ENCODE peak calls at places on chromosomes 11 and 22, in four cellular contexts. Q is HepG2, F is K562, A is GM12878. Z is an unnamed sample.
A peak's percentile ranks its signal among the peaks of the same experiment; 100 is the strongest.

GRCh38 chr22:35956850-35957249 is 71.8 kb downstream of the RBFOX2 start:
- DNase-seq in Q (no peak), F (no peak), A (peak; percentile 2), Z (no peak)

GRCh38 chr11:44618561-44619425 is 53.3 kb downstream of the CD82 start:
- DNase-seq in Q (no peak), F (no peak), A (no peak), Z (no peak)

GRCh38 chr11:126993599-126993998 is 7.0 kb downstream of the KIRREL3 start:
- DNase-seq in Q (no peak), F (no peak), A (no peak), Z (no peak)

GRCh38 chr22:30396871-30397655 is at the start of gene SEC14L2:
- DNase-seq in Q (no peak), F (no peak), A (no peak), Z (peak; percentile 90)

GRCh38 chr22:29093501-29093921 is 20.7 kb downstream of the KREMEN1 start:
- DNase-seq in Q (no peak), F (no peak), A (no peak), Z (peak; percentile 65)

GRCh38 chr11:7353100-7353499 is 101.4 kb downstream of the SYT9 start:
- DNase-seq in Q (peak; percentile 26), F (peak; percentile 21), A (peak; percentile 7), Z (no peak)

GRCh38 chr11:3340025-3340424 is 38.9 kb downstream of the ZNF195 start:
- DNase-seq in Q (no peak), F (peak; percentile 70), A (no peak), Z (no peak)

GRCh38 chr22:23823331-23823791 is 15.4 kb downstream of the DERL3 start:
- DNase-seq in Q (no peak), F (no peak), A (no peak), Z (no peak)

GRCh38 chr11:86035164-86035563 is 33.7 kb downstream of the PICALM start:
- DNase-seq in Q (no peak), F (no peak), A (no peak), Z (no peak)

GRCh38 chr11:34638897-34639296 is 18.0 kb downstream of the EHF start:
- DNase-seq in Q (no peak), F (no peak), A (no peak), Z (no peak)

GRCh38 chr22:49307071-49307830 is 520.4 kb downstream of the BRD1 start:
- DNase-seq in Q (no peak), F (no peak), A (no peak), Z (no peak)

GRCh38 chr22:30208631-30209603 is 37.6 kb downstream of the LIF start:
- DNase-seq in Q (peak; percentile 65), F (peak; percentile 85), A (no peak), Z (peak; percentile 61)

GRCh38 chr11:36501236-36501635 is 8.8 kb downstream of the TRAF6 start:
- DNase-seq in Q (no peak), F (no peak), A (no peak), Z (no peak)

GRCh38 chr11:44256673-44257291 is 53.2 kb downstream of the ALX4 start:
- DNase-seq in Q (peak; percentile 22), F (peak; percentile 38), A (no peak), Z (no peak)

GRCh38 chr22:17303840-17304779 is 65.2 kb upstream of the CECR2 start:
- DNase-seq in Q (no peak), F (no peak), A (peak; percentile 77), Z (no peak)

GRCh38 chr11:74444173-74444832 is 23.0 kb downstream of the KCNE3 start:
- DNase-seq in Q (no peak), F (no peak), A (no peak), Z (no peak)
- TF ChIP-seq NFIC in Q (no peak), F (no peak), A (no peak), Z (no peak)

GRCh38 chr11:92149996-92150395 is 74.6 kb upstream of the FAT3 start:
- DNase-seq in Q (no peak), F (no peak), A (no peak), Z (no peak)
- TF ChIP-seq GABPA in Q (no peak), F (no peak), A (no peak), Z (no peak)

DNA sequence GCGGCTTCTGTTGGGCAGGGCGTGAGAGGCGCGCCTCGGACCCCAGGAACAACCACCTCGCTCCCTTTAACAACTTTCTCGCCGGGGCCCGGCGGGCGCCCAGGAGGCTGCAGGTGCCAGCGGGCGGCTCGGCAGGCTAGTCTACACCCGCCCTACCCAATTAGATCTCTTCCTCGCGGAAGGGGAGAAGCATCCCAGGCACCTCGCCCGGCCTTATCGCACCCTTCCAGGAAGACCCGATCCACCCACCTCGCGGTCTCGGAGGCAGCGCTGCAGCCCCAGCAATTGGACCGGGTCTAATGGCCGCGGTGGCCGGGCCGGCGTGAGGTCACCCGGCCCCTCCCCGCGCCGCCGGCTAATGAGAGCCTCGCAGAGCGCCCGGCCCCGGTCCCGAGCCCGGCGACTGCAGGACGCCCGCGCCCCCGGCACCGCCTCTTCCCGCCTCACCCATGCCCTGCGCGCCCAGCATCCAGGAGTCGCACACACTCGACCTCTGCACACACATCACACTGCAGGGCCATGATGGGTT is at the start of gene PLAAT3:
- DNase-seq in Q (no peak), F (peak; percentile 87), A (no peak), Z (peak; percentile 87)
- TF ChIP-seq NFIC in Q (no peak), F (peak; percentile 16), A (no peak), Z (no peak)

GRCh38 chr11:12318791-12319733 is 58.3 kb upstream of the PARVA start:
- DNase-seq in Q (no peak), F (no peak), A (no peak), Z (peak; percentile 59)
- TF ChIP-seq GABPA in Q (no peak), F (no peak), A (no peak), Z (peak; percentile 6)

DNA sequence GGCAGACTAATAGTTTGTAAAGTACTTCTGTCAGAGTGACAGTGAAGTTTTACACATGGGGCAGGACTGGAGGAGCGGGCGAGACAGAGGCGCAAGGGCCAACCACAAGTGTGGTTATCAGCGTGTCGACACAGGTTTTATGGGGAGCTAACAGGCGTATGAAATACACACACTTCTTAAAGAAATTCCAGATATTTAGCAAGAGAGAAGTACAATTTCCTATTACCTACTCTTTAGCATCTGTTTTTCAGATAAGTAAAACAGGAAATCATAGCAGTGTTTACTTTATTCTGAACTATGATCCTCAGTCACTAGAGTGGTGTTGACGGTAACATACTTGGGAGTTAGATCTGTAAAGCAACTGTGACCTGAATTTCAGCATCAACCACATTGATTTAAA is 22.5 kb downstream of the VSIG10L2 start:
- DNase-seq in Q (peak; percentile 70), F (no peak), A (no peak), Z (no peak)
- TF ChIP-seq NFIC in Q (no peak), F (no peak), A (no peak), Z (no peak)

GRCh38 chr11:19819148-19819547 is 106.5 kb downstream of the NAV2 start:
- DNase-seq in Q (no peak), F (no peak), A (no peak), Z (no peak)

GRCh38 chr11:19821993-19822392 is 109.4 kb downstream of the NAV2 start:
- DNase-seq in Q (no peak), F (no peak), A (no peak), Z (no peak)

GRCh38 chr11:19817870-19818269 is 105.2 kb downstream of the NAV2 start:
- DNase-seq in Q (no peak), F (no peak), A (no peak), Z (no peak)

GRCh38 chr11:19821412-19821875 is 108.8 kb downstream of the NAV2 start:
- DNase-seq in Q (peak; percentile 83), F (no peak), A (no peak), Z (no peak)

DNA sequence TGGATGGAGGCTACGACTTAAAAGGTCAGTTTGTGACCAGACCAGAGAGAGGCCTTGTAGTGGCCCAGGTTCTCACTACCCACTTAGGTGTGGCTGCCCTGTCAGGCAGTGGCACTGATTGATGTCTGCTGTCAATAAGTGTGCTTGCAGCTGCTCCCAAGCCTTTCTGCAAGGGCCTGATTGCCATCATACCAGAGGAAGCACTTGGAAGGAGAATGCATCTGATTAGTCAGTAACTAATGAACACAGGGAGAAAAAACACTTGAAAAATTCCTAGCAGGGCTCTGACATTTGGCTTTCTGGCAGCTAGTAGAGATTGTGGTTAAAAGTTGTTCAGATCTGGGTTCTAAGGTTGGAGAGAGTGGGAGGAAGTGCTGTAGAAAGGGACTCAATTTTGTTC is 107.5 kb downstream of the NAV2 start:
- DNase-seq in Q (no peak), F (no peak), A (no peak), Z (no peak)
- TF ChIP-seq GABPA in Q (no peak), F (no peak), A (no peak), Z (no peak)

GRCh38 chr11:96187779-96188624 is 155.0 kb downstream of the MAML2 start:
- DNase-seq in Q (peak; percentile 47), F (no peak), A (no peak), Z (no peak)
- TF ChIP-seq NFIC in Q (no peak), F (no peak), A (no peak), Z (peak; percentile 78)

Z was measured in SK-N-SH.